ENCODE peak calls at places on chromosomes 13 and 19, in six cellular contexts. One of them, this sample, is unnamed.

GRCh38 chr13:97889803-97890202 is 63.7 kb upstream of the IPO5 start:
- DNase-seq in cardiac muscle cell: no peak
- DNase-seq in AG10803: peak; percentile 67
- DNase-seq in thoracic aorta: no peak
- DNase-seq in activated CD8-positive, alpha-beta T cell treated with anti-CD3 and anti-CD28 coated beads for 36 hours: no peak
- DNase-seq in lower leg skin: no peak
- DNase-seq in this sample: no peak

GRCh38 chr13:50809133-50810090 is 34.1 kb downstream of the DLEU7 start:
- DNase-seq in cardiac muscle cell: no peak
- DNase-seq in AG10803: peak; percentile 15
- DNase-seq in thoracic aorta: no peak
- DNase-seq in activated CD8-positive, alpha-beta T cell treated with anti-CD3 and anti-CD28 coated beads for 36 hours: no peak
- DNase-seq in lower leg skin: no peak
- DNase-seq in this sample: no peak

GRCh38 chr13:94153586-94153985 is 325.9 kb downstream of the DCT start:
- DNase-seq in cardiac muscle cell: no peak
- DNase-seq in AG10803: no peak
- DNase-seq in thoracic aorta: no peak
- DNase-seq in activated CD8-positive, alpha-beta T cell treated with anti-CD3 and anti-CD28 coated beads for 36 hours: no peak
- DNase-seq in lower leg skin: no peak
- DNase-seq in this sample: no peak

GRCh38 chr19:18051887-18052286 is 34.8 kb downstream of the IL12RB1 start:
- DNase-seq in cardiac muscle cell: peak; percentile 21
- DNase-seq in AG10803: no peak
- DNase-seq in thoracic aorta: no peak
- DNase-seq in activated CD8-positive, alpha-beta T cell treated with anti-CD3 and anti-CD28 coated beads for 36 hours: no peak
- DNase-seq in lower leg skin: no peak
- DNase-seq in this sample: no peak

GRCh38 chr19:13978721-13979191 is 26.4 kb downstream of the DCAF15 start:
- DNase-seq in cardiac muscle cell: peak; percentile 18
- DNase-seq in AG10803: no peak
- DNase-seq in thoracic aorta: no peak
- DNase-seq in activated CD8-positive, alpha-beta T cell treated with anti-CD3 and anti-CD28 coated beads for 36 hours: peak; percentile 30
- DNase-seq in lower leg skin: no peak
- DNase-seq in this sample: no peak

GRCh38 chr19:53809518-53810186 is 14.5 kb downstream of the NLRP12 start:
- DNase-seq in cardiac muscle cell: no peak
- DNase-seq in AG10803: no peak
- DNase-seq in thoracic aorta: no peak
- DNase-seq in activated CD8-positive, alpha-beta T cell treated with anti-CD3 and anti-CD28 coated beads for 36 hours: peak; percentile 11
- DNase-seq in lower leg skin: no peak
- DNase-seq in this sample: no peak

GRCh38 chr13:102236830-102237621 is 164.8 kb downstream of the FGF14 start:
- DNase-seq in cardiac muscle cell: no peak
- DNase-seq in AG10803: no peak
- DNase-seq in thoracic aorta: no peak
- DNase-seq in activated CD8-positive, alpha-beta T cell treated with anti-CD3 and anti-CD28 coated beads for 36 hours: no peak
- DNase-seq in lower leg skin: no peak
- DNase-seq in this sample: no peak

GRCh38 chr19:4713384-4713951 is 10.2 kb downstream of the DPP9 start:
- DNase-seq in cardiac muscle cell: peak; percentile 91
- DNase-seq in AG10803: peak; percentile 95
- DNase-seq in thoracic aorta: no peak
- DNase-seq in activated CD8-positive, alpha-beta T cell treated with anti-CD3 and anti-CD28 coated beads for 36 hours: no peak
- DNase-seq in lower leg skin: peak; percentile 96
- DNase-seq in this sample: peak; percentile 98

GRCh38 chr13:66424417-66424816 is 805.7 kb downstream of the PCDH9 start:
- DNase-seq in cardiac muscle cell: peak; percentile 71
- DNase-seq in AG10803: peak; percentile 4
- DNase-seq in thoracic aorta: no peak
- DNase-seq in activated CD8-positive, alpha-beta T cell treated with anti-CD3 and anti-CD28 coated beads for 36 hours: no peak
- DNase-seq in lower leg skin: no peak
- DNase-seq in this sample: peak; percentile 72

GRCh38 chr19:5298502-5298901 is 42.1 kb downstream of the PTPRS start:
- DNase-seq in cardiac muscle cell: no peak
- DNase-seq in AG10803: no peak
- DNase-seq in thoracic aorta: no peak
- DNase-seq in activated CD8-positive, alpha-beta T cell treated with anti-CD3 and anti-CD28 coated beads for 36 hours: no peak
- DNase-seq in lower leg skin: peak; percentile 94
- DNase-seq in this sample: no peak

GRCh38 chr13:43787998-43788397 is 1.2 kb upstream of the ENOX1 start:
- DNase-seq in cardiac muscle cell: peak; percentile 63
- DNase-seq in AG10803: peak; percentile 49
- DNase-seq in thoracic aorta: no peak
- DNase-seq in activated CD8-positive, alpha-beta T cell treated with anti-CD3 and anti-CD28 coated beads for 36 hours: no peak
- DNase-seq in lower leg skin: no peak
- DNase-seq in this sample: peak; percentile 61
- TF ChIP-seq CTCF in cardiac muscle cell: peak; percentile 56
- TF ChIP-seq CTCF in AG10803: peak; percentile 56
- TF ChIP-seq CTCF in thoracic aorta: peak; percentile 11
- TF ChIP-seq CTCF in activated CD8-positive, alpha-beta T cell treated with anti-CD3 and anti-CD28 coated beads for 36 hours: no peak
- TF ChIP-seq CTCF in lower leg skin: no peak
- TF ChIP-seq CTCF in this sample: peak; percentile 64

GRCh38 chr19:36084231-36085009 is 26.5 kb upstream of the OVOL3 start:
- DNase-seq in cardiac muscle cell: no peak
- DNase-seq in AG10803: no peak
- DNase-seq in thoracic aorta: no peak
- DNase-seq in activated CD8-positive, alpha-beta T cell treated with anti-CD3 and anti-CD28 coated beads for 36 hours: no peak
- DNase-seq in lower leg skin: no peak
- DNase-seq in this sample: no peak
- TF ChIP-seq CTCF in cardiac muscle cell: no peak
- TF ChIP-seq CTCF in AG10803: no peak
- TF ChIP-seq CTCF in thoracic aorta: no peak
- TF ChIP-seq CTCF in activated CD8-positive, alpha-beta T cell treated with anti-CD3 and anti-CD28 coated beads for 36 hours: no peak
- TF ChIP-seq CTCF in lower leg skin: no peak
- TF ChIP-seq CTCF in this sample: no peak

DNA sequence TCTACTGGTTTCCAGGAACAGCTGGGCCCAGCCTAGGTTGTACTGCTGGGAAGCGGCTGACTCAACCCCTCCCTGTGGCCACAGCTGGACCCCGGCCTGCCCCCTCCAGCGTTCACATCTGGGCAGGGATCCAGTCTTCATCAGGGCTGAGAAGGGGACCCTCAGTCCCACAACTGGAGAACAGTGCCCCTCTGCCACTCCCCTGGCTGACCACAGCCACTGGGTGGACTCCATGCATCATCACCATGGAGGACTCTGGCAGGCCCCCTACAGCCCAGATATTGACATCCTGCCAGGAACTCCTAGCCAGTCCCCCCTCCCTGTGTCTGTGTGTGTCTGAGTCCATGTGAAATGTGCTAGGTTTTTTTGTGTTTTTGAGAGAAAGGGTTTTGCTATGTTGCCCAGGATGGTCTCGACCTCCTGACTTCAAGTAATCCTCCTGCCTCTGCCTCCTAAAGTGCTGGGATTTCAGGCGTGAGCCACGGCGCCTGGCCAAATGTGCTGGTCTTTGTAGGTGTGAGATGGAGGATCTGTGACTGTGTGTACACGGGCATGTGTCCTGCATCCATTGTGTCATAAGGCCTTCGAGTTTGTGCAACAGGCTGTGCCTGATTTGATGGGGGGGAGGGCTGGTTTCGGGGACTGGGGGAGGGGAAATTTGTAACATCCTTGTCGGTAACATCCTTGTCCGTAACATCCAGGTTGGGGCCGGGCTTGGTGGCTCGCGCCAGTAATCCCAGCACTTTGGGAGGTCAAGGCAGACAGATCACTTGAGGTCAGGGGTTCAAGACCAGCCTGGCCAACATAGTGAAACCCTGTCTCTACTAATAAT is 4.0 kb upstream of the HOOK2 start:
- DNase-seq in cardiac muscle cell: peak; percentile 96
- DNase-seq in AG10803: peak; percentile 76
- DNase-seq in thoracic aorta: no peak
- DNase-seq in activated CD8-positive, alpha-beta T cell treated with anti-CD3 and anti-CD28 coated beads for 36 hours: peak; percentile 54
- DNase-seq in lower leg skin: peak; percentile 90
- DNase-seq in this sample: peak; percentile 95
- TF ChIP-seq CTCF in cardiac muscle cell: no peak
- TF ChIP-seq CTCF in AG10803: no peak
- TF ChIP-seq CTCF in thoracic aorta: no peak
- TF ChIP-seq CTCF in activated CD8-positive, alpha-beta T cell treated with anti-CD3 and anti-CD28 coated beads for 36 hours: no peak
- TF ChIP-seq CTCF in lower leg skin: no peak
- TF ChIP-seq CTCF in this sample: no peak

GRCh38 chr19:16536130-16536529 is 6.1 kb downstream of the CHERP start:
- DNase-seq in cardiac muscle cell: no peak
- DNase-seq in AG10803: no peak
- DNase-seq in thoracic aorta: no peak
- DNase-seq in activated CD8-positive, alpha-beta T cell treated with anti-CD3 and anti-CD28 coated beads for 36 hours: no peak
- DNase-seq in lower leg skin: no peak
- DNase-seq in this sample: no peak
- TF ChIP-seq CTCF in cardiac muscle cell: no peak
- TF ChIP-seq CTCF in AG10803: no peak
- TF ChIP-seq CTCF in thoracic aorta: no peak
- TF ChIP-seq CTCF in activated CD8-positive, alpha-beta T cell treated with anti-CD3 and anti-CD28 coated beads for 36 hours: no peak
- TF ChIP-seq CTCF in lower leg skin: no peak
- TF ChIP-seq CTCF in this sample: no peak

GRCh38 chr19:15453091-15453498 is 3.3 kb upstream of the WIZ start:
- DNase-seq in cardiac muscle cell: peak; percentile 36
- DNase-seq in AG10803: no peak
- DNase-seq in thoracic aorta: no peak
- DNase-seq in activated CD8-positive, alpha-beta T cell treated with anti-CD3 and anti-CD28 coated beads for 36 hours: no peak
- DNase-seq in lower leg skin: no peak
- DNase-seq in this sample: no peak
- TF ChIP-seq CTCF in cardiac muscle cell: peak; percentile 42
- TF ChIP-seq CTCF in AG10803: peak; percentile 13
- TF ChIP-seq CTCF in thoracic aorta: peak; percentile 53
- TF ChIP-seq CTCF in activated CD8-positive, alpha-beta T cell treated with anti-CD3 and anti-CD28 coated beads for 36 hours: no peak
- TF ChIP-seq CTCF in lower leg skin: no peak
- TF ChIP-seq CTCF in this sample: no peak

DNA sequence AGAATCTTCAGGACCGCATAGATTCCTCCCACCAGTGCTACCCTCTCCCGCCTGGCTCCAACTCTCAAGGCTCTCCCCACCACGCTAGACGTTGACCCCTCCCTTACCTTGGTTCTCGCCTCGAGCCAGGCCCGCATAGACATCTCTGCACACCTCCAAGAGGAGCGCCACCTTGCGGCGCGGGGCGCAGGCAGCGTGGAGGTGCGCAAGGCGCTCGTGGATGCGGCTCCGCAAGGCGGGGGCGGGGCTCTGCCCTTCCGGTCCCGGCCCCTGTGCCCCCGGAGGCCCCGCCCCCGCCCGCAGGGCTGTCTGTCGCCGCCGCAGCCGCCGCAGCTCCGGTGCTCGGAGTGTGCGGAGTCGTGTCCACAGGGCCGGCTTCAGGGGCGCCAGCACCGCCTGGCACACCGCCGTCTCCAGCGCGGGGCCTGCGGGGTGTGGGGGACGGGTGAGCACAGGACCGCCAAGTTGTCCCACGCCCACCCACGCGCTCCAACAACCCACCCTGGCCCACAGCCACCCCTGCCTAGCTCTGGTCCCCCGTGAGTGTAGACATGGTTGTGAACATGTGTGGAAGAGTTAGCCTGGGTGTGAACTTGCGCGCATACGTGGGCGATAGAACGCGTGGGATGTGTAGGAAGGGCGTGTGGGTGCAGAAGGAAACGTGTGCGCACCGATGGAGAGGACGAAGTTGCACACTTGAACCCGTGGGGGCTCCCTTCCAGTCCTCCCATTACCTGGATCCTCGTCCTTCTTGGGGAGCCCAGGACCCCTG is 8.1 kb downstream of the RINL start:
- DNase-seq in cardiac muscle cell: peak; percentile 82
- DNase-seq in AG10803: peak; percentile 60
- DNase-seq in thoracic aorta: no peak
- DNase-seq in activated CD8-positive, alpha-beta T cell treated with anti-CD3 and anti-CD28 coated beads for 36 hours: peak; percentile 95
- DNase-seq in lower leg skin: peak; percentile 96
- DNase-seq in this sample: peak; percentile 28
- TF ChIP-seq CTCF in cardiac muscle cell: peak; percentile 77
- TF ChIP-seq CTCF in AG10803: peak; percentile 63
- TF ChIP-seq CTCF in thoracic aorta: peak; percentile 76
- TF ChIP-seq CTCF in activated CD8-positive, alpha-beta T cell treated with anti-CD3 and anti-CD28 coated beads for 36 hours: peak; percentile 90
- TF ChIP-seq CTCF in lower leg skin: peak; percentile 41
- TF ChIP-seq CTCF in this sample: peak; percentile 79

This sample was measured in astrocyte of the spinal cord.